ENCODE peak calls at places on chromosomes 12 and 14, in five cellular contexts. L, P, N, G and B are unnamed samples.

GRCh38 chr14:96797188-96797942 is at the start of gene VRK1:
- DNase-seq in L (peak), P (peak), N (peak), G (peak), B (peak)

GRCh38 chr14:75306917-75307699 is 28.5 kb downstream of the FOS start:
- DNase-seq in L (no peak), P (no peak), N (no peak), G (no peak), B (peak)

GRCh38 chr14:25113394-25113793 is 63.4 kb upstream of the STXBP6 start:
- DNase-seq in L (no peak), P (no peak), N (no peak), G (no peak), B (no peak)

GRCh38 chr12:129540249-129540648 is 363.6 kb downstream of the TMEM132D start:
- DNase-seq in L (no peak), P (no peak), N (no peak), G (no peak), B (no peak)

GRCh38 chr14:32075636-32076277 is 1.3 kb upstream of the ARHGAP5 start:
- DNase-seq in L (peak), P (peak), N (peak), G (peak), B (peak)

GRCh38 chr14:105375635-105376057 is 22.7 kb upstream of the TEX22 start:
- DNase-seq in L (no peak), P (no peak), N (no peak), G (no peak), B (no peak)

GRCh38 chr12:6463858-6464257 is 6.6 kb downstream of the VAMP1 start:
- DNase-seq in L (no peak), P (no peak), N (peak), G (no peak), B (no peak)

GRCh38 chr12:22409071-22409951 is 74.8 kb upstream of the ST8SIA1 start:
- DNase-seq in L (no peak), P (peak), N (no peak), G (no peak), B (no peak)

GRCh38 chr14:105330491-105330895 is 15.9 kb downstream of the PACS2 start:
- DNase-seq in L (no peak), P (peak), N (no peak), G (no peak), B (peak)

GRCh38 chr12:122937622-122938091 is 28.6 kb downstream of the ABCB9 start:
- DNase-seq in L (no peak), P (no peak), N (no peak), G (no peak), B (no peak)

GRCh38 chr14:30998100-30998706 is 27.2 kb upstream of the AP4S1 start:
- DNase-seq in L (no peak), P (no peak), N (no peak), G (no peak), B (peak)

GRCh38 chr14:89550761-89551283 is 133.8 kb upstream of the FOXN3 start:
- DNase-seq in L (no peak), P (no peak), N (no peak), G (no peak), B (no peak)

GRCh38 chr14:87088588-87088987 is 904.4 kb downstream of the GALC start:
- DNase-seq in L (no peak), P (no peak), N (no peak), G (no peak), B (no peak)

GRCh38 chr14:104460920-104461651 is 118.5 kb upstream of the C14orf180 start:
- DNase-seq in L (no peak), P (peak), N (peak), G (no peak), B (no peak)

GRCh38 chr12:75848533-75848932 is 183.0 kb downstream of the PHLDA1 start:
- DNase-seq in L (no peak), P (no peak), N (no peak), G (no peak), B (no peak)

GRCh38 chr12:6724409-6724797 is 557 bp downstream of the COPS7A start:
- DNase-seq in L (no peak), P (peak), N (peak), G (no peak), B (no peak)

GRCh38 chr12:67720383-67720856 is 71.9 kb downstream of the DYRK2 start:
- DNase-seq in L (no peak), P (no peak), N (no peak), G (no peak), B (no peak)

GRCh38 chr14:96683575-96684289 is 113.5 kb upstream of the VRK1 start:
- DNase-seq in L (no peak), P (no peak), N (no peak), G (no peak), B (no peak)

GRCh38 chr12:110001596-110001995 is 2.4 kb downstream of the ANKRD13A start:
- DNase-seq in L (no peak), P (no peak), N (no peak), G (no peak), B (peak)

GRCh38 chr12:32450768-32451167 is 51.4 kb downstream of the FGD4 start:
- DNase-seq in L (no peak), P (no peak), N (no peak), G (no peak), B (no peak)

GRCh38 chr12:100576311-100577036 is 3.0 kb downstream of the GAS2L3 start:
- DNase-seq in L (no peak), P (no peak), N (no peak), G (no peak), B (peak)

GRCh38 chr12:4701863-4702262 is 18.3 kb upstream of the GALNT8 start:
- DNase-seq in L (no peak), P (no peak), N (no peak), G (no peak), B (no peak)

GRCh38 chr12:30652034-30652696 is 43.5 kb downstream of the IPO8 start:
- DNase-seq in L (no peak), P (no peak), N (no peak), G (no peak), B (no peak)

GRCh38 chr14:20560961-20561360 is at the start of gene RNASE9:
- DNase-seq in L (no peak), P (no peak), N (no peak), G (no peak), B (no peak)

GRCh38 chr12:68040450-68041075 is 51.3 kb downstream of the IFNG-AS1 start:
- DNase-seq in L (peak), P (no peak), N (peak), G (peak), B (peak)

GRCh38 chr12:29561736-29562135 is 64.2 kb upstream of the OVCH1 start:
- DNase-seq in L (no peak), P (no peak), N (no peak), G (no peak), B (no peak)

GRCh38 chr14:31060253-31060875 is 34.2 kb upstream of the STRN3 start:
- DNase-seq in L (no peak), P (no peak), N (no peak), G (no peak), B (no peak)

GRCh38 chr14:37658174-37658573 is 62.7 kb downstream of the TTC6 start:
- DNase-seq in L (no peak), P (no peak), N (no peak), G (peak), B (no peak)

GRCh38 chr12:57632898-57633825 is at the start of gene B4GALNT1:
- DNase-seq in L (no peak), P (peak), N (peak), G (peak), B (peak)

GRCh38 chr14:65206448-65207096 is 104.3 kb upstream of the MAX start:
- DNase-seq in L (no peak), P (no peak), N (no peak), G (no peak), B (peak)

GRCh38 chr14:101844219-101844618 is 82.7 kb downstream of the PPP2R5C start:
- DNase-seq in L (no peak), P (peak), N (no peak), G (no peak), B (no peak)

GRCh38 chr14:101716077-101716950 is 45.2 kb upstream of the PPP2R5C start:
- DNase-seq in L (no peak), P (peak), N (no peak), G (no peak), B (no peak)

GRCh38 chr12:78804262-78804661 is 60.3 kb upstream of the SYT1 start:
- DNase-seq in L (no peak), P (no peak), N (no peak), G (no peak), B (no peak)

GRCh38 chr12:66678640-66679268 is at the start of gene GRIP1:
- DNase-seq in L (no peak), P (no peak), N (no peak), G (no peak), B (no peak)